ENCODE peak calls at places on chromosomes 4 and X, in seven cellular contexts. Z is Caco-2, T is adrenal gland, L is cardiac muscle cell, E is Panc1, X is BE2C, F is mammary epithelial cell. A is an unnamed sample. For H3K27me3 and H3K36me3, the result is how much of the 10 kb centered on the place peaks cover.

GRCh38 chrX:65241059-65241721 is 264.9 kb upstream of the ZC4H2 start:
- DNase-seq in E (no peak), F (no peak), L (no peak), T (no peak), X (no peak), Z (peak), A (no peak)

GRCh38 chrX:136204571-136204970 is 46.6 kb downstream of the MAP7D3 start:
- DNase-seq in F (peak), E (no peak), Z (no peak), L (peak), T (no peak), X (no peak), A (no peak)

GRCh38 chr4:24896977-24897376 is 15.9 kb downstream of the CCDC149 start:
- DNase-seq in Z (no peak), T (no peak), X (no peak), L (no peak), E (no peak), F (no peak), A (no peak)

GRCh38 chrX:13694359-13694758 is 5.4 kb downstream of the RAB9A start:
- DNase-seq in T (no peak), L (no peak), E (no peak), Z (no peak), X (no peak), F (no peak), A (no peak)

GRCh38 chr4:77697860-77698599 is 92.4 kb downstream of the CXCL13 start:
- DNase-seq in L (peak), E (peak), Z (no peak), T (no peak), X (peak), F (peak), A (peak)

GRCh38 chr4:28373601-28374000 is 1513.0 kb downstream of the STIM2 start:
- DNase-seq in X (no peak), T (no peak), E (no peak), Z (no peak), L (peak), F (peak), A (no peak)

GRCh38 chr4:75251547-75251946 is 262.7 kb downstream of the RCHY1 start:
- DNase-seq in T (no peak), E (no peak), F (no peak), L (no peak), Z (no peak), X (no peak), A (no peak)

GRCh38 chrX:136608295-136608933 is 39.5 kb upstream of the CD40LG start:
- DNase-seq in F (peak), X (peak), Z (no peak), L (peak), E (no peak), T (peak), A (peak)

GRCh38 chr4:104747635-104748034 is 252.9 kb upstream of the CXXC4 start:
- DNase-seq in E (no peak), X (no peak), Z (no peak), T (peak), L (no peak), F (no peak), A (no peak)

GRCh38 chrX:150312931-150313330 is 50.2 kb upstream of the MAMLD1 start:
- DNase-seq in T (no peak), F (no peak), E (no peak), X (no peak), Z (no peak), L (no peak), A (no peak)

GRCh38 chr4:175874290-175874689 is 62.2 kb upstream of the GPM6A start:
- DNase-seq in Z (no peak), X (no peak), E (no peak), T (no peak), F (no peak), L (no peak), A (no peak)

DNA sequence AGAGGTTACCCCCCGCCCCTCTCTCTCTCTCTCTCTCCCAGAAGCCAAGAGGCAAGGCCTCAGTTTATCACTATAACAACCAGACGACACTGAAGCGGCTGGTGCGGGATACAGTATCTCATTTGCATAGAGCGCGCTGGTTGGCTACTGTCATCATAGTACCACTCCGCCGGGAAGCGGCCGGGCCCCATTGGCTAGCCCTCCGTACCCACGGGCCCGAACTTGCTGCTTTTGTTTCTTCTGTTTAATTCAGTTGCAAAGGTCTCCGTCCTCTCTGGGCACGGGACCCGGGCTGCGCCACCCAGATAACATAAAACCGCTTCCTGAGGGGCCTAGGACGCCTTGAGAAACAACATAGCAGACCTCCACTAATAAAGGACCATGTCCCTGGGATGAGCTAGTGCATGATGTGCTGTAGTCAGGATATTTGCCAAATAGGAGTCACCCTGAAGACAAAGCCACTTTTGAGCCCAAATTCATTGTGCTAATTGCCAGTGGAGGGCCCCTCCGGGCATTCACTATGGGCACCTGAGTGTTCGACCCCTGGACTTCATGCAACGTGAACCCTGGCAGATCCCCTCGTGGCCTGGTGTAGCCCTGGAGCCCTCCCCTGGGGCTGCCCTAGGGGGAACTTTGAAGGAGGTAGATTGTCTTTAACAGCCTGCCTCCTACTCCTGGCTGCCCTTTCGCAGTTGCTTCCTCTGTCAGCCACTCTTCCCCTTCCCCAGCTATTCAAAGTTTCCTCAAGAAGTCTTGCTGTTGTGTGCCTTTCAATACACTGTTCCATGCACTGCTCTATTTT is at the start of gene PCYT1B:
- DNase-seq in X (peak), Z (peak), E (no peak), T (peak), F (peak), L (peak), A (peak)
- H3K4me3 ChIP-seq in X (peak), Z (peak), E (no peak), T (no peak), F (peak), L (peak), A (peak)

GRCh38 chrX:94041881-94042280 is 367.9 kb downstream of the FAM133A start:
- DNase-seq in L (no peak), E (no peak), F (no peak), T (no peak), X (no peak), Z (no peak), A (no peak)
- H3K27me3 ChIP-seq in L (under half), E (under half), F (under half), T (under half), X (under half), Z (under half), A (under half)

DNA sequence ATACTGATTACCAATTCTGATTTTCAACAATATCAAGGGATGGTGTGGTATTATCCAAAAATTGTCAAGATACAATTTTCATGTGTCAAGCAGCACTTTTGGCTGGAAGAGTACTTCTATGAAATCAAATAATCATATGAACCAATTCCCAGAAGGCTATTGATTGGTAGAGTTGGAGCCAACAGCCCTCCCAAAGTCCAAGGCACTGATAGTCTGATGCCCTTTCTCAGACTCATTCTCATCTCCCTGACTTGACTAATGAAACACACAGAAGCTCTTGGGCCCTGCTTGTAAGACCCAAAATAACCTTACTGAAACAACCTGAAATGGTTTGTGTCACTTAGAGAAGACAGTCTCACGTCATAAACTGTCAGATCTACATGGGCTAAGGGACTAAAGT is 48.9 kb downstream of the ATP11C start:
- DNase-seq in F (no peak), L (no peak), X (no peak), E (no peak), T (no peak), Z (no peak), A (no peak)
- H3K36me3 ChIP-seq in F (under half), L (under half), X (under half), E (under half), T (under half), Z (under half), A (under half)

GRCh38 chr4:174260099-174260498 is 23.4 kb downstream of the FBXO8 start:
- DNase-seq in F (peak), E (no peak), T (no peak), L (peak), X (no peak), Z (no peak), A (no peak)
- H3K4me3 ChIP-seq in F (no peak), E (no peak), T (no peak), L (no peak), X (peak), Z (no peak), A (no peak)

GRCh38 chr4:3630934-3631585 is 98.8 kb upstream of the LRPAP1 start:
- DNase-seq in Z (no peak), X (no peak), E (no peak), F (no peak), T (no peak), L (peak), A (no peak)

GRCh38 chr4:3629665-3630064 is 97.4 kb upstream of the LRPAP1 start:
- DNase-seq in X (no peak), T (no peak), F (no peak), E (no peak), Z (no peak), L (no peak), A (no peak)

GRCh38 chr4:3630136-3630933 is 98.1 kb upstream of the LRPAP1 start:
- DNase-seq in X (no peak), T (no peak), F (no peak), L (no peak), Z (no peak), E (no peak), A (no peak)

GRCh38 chr4:3634281-3635089 is 102.3 kb upstream of the LRPAP1 start:
- DNase-seq in L (no peak), F (no peak), T (no peak), E (no peak), X (no peak), Z (no peak), A (no peak)

DNA sequence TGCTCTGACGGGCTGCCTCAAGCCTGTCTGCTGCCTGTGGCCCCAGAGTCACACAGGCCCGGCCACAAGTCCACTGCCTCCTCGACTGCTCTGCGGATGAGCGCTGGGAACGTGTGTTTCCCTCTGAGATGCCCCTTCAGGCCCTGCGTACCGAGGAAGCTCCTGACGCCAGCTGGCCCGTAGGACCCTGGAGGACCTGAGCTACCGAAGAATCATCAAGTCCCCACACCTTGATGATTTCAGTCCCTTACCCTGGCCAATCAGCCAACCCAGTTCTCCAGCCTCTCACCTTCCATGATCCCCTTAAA is 96.6 kb upstream of the LRPAP1 start:
- DNase-seq in X (no peak), T (no peak), L (no peak), F (no peak), Z (no peak), E (no peak), A (no peak)
- H3K27me3 ChIP-seq in X (under half), T (under half), L (under half), F (under half), Z (under half), E (under half), A (under half)

GRCh38 chrX:1389181-1389992 is 2.5 kb downstream of the SLC25A6 start:
- DNase-seq in X (no peak), E (no peak), Z (peak), T (no peak), F (no peak), L (no peak), A (no peak)
- H3K36me3 ChIP-seq in X (half or more), E (under half), Z (under half), T (half or more), F (under half), L (half or more), A (half or more)

GRCh38 chr4:151325320-151326246 is at the start of gene SH3D19:
- DNase-seq in F (peak), T (peak), X (peak), E (no peak), Z (peak), L (peak), A (peak)
- H3K4me3 ChIP-seq in F (peak), T (peak), X (peak), E (peak), Z (peak), L (peak), A (peak)

GRCh38 chr4:97912151-97912550 is 231.1 kb downstream of the STPG2 start:
- DNase-seq in E (no peak), T (no peak), Z (no peak), F (no peak), L (no peak), X (no peak), A (no peak)
- H3K27me3 ChIP-seq in E (under half), T (under half), Z (under half), F (under half), L (under half), X (under half), A (under half)

GRCh38 chr4:110165382-110166285 is 32.8 kb downstream of the ELOVL6 start:
- DNase-seq in T (peak), L (peak), X (peak), E (no peak), F (peak), Z (peak), A (no peak)
- H3K36me3 ChIP-seq in T (under half), L (under half), X (under half), E (under half), F (under half), Z (under half), A (under half)

DNA sequence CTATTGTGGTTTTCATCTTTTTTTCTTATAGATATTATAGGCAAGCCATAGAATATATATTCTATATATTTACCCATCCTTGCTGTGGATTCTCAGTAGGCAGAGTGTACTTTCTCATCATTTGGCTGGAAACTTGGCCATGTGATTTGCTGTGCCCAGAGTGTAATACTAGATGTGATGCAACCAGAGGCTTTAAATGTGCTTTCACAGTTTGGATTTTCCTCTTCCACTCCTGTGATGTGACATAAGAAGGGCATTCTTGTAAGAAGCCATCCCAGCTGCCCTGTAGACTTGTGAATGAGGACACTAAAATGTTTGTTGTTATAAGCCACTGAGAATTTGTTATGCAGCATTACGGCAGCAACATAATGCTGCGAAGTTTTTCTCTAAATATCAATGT is 10.4 kb upstream of the HPGDS start:
- DNase-seq in L (peak), F (no peak), T (no peak), X (no peak), Z (no peak), E (no peak), A (no peak)
- H3K4me3 ChIP-seq in L (no peak), F (no peak), T (no peak), X (no peak), Z (no peak), E (no peak), A (no peak)

A was measured in H7.